ENCODE peak calls at places on chromosomes 4 and X, in eight cellular contexts. One of them, this sample, is unnamed.

GRCh38 chr4:145553375-145553774 is 65.8 kb upstream of the MMAA start:
- DNase-seq in head of caudate nucleus: no peak
- DNase-seq in AG04449: no peak
- DNase-seq in DMS 273 treated with DMSO at 0.1 percent for 48 hours: no peak
- DNase-seq in effector memory CD4-positive, alpha-beta T cell: no peak
- DNase-seq in activated gamma-delta T cell treated with Interleukin-2 at 50 U/mL for 16 hours: no peak
- DNase-seq in nephron progenitor cell: no peak
- DNase-seq in Right ventricle myocardium inferior: no peak
- DNase-seq in this sample: no peak

GRCh38 chrX:154369453-154370299 is 4.8 kb downstream of the FLNA start:
- DNase-seq in effector memory CD4-positive, alpha-beta T cell: peak; percentile 75
- DNase-seq in nephron progenitor cell: peak; percentile 51
- DNase-seq in head of caudate nucleus: peak; percentile 43
- DNase-seq in DMS 273 treated with DMSO at 0.1 percent for 48 hours: peak; percentile 53
- DNase-seq in activated gamma-delta T cell treated with Interleukin-2 at 50 U/mL for 16 hours: peak; percentile 78
- DNase-seq in Right ventricle myocardium inferior: peak; percentile 84
- DNase-seq in AG04449: peak; percentile 75
- DNase-seq in this sample: peak; percentile 93

GRCh38 chr4:10115657-10116624 is 658 bp downstream of the WDR1 start:
- DNase-seq in effector memory CD4-positive, alpha-beta T cell: peak; percentile 65
- DNase-seq in activated gamma-delta T cell treated with Interleukin-2 at 50 U/mL for 16 hours: peak; percentile 60
- DNase-seq in head of caudate nucleus: no peak
- DNase-seq in AG04449: no peak
- DNase-seq in nephron progenitor cell: peak; percentile 50
- DNase-seq in DMS 273 treated with DMSO at 0.1 percent for 48 hours: no peak
- DNase-seq in Right ventricle myocardium inferior: peak; percentile 83
- DNase-seq in this sample: peak; percentile 46

GRCh38 chr4:141016117-141016798 is 117.0 kb downstream of the RNF150 start:
- DNase-seq in head of caudate nucleus: no peak
- DNase-seq in Right ventricle myocardium inferior: no peak
- DNase-seq in DMS 273 treated with DMSO at 0.1 percent for 48 hours: no peak
- DNase-seq in AG04449: no peak
- DNase-seq in effector memory CD4-positive, alpha-beta T cell: no peak
- DNase-seq in nephron progenitor cell: no peak
- DNase-seq in activated gamma-delta T cell treated with Interleukin-2 at 50 U/mL for 16 hours: no peak
- DNase-seq in this sample: no peak

GRCh38 chr4:150009533-150009932 is 68.7 kb upstream of the DCLK2 start:
- DNase-seq in DMS 273 treated with DMSO at 0.1 percent for 48 hours: no peak
- DNase-seq in nephron progenitor cell: no peak
- DNase-seq in Right ventricle myocardium inferior: no peak
- DNase-seq in effector memory CD4-positive, alpha-beta T cell: no peak
- DNase-seq in AG04449: no peak
- DNase-seq in head of caudate nucleus: no peak
- DNase-seq in activated gamma-delta T cell treated with Interleukin-2 at 50 U/mL for 16 hours: no peak
- DNase-seq in this sample: no peak

GRCh38 chr4:25913056-25913850 is 767 bp upstream of the SMIM20 start:
- DNase-seq in AG04449: no peak
- DNase-seq in Right ventricle myocardium inferior: peak; percentile 80
- DNase-seq in DMS 273 treated with DMSO at 0.1 percent for 48 hours: no peak
- DNase-seq in effector memory CD4-positive, alpha-beta T cell: peak; percentile 8
- DNase-seq in activated gamma-delta T cell treated with Interleukin-2 at 50 U/mL for 16 hours: peak; percentile 31
- DNase-seq in head of caudate nucleus: peak; percentile 12
- DNase-seq in nephron progenitor cell: no peak
- DNase-seq in this sample: no peak

GRCh38 chr4:39932776-39933402 is 44.8 kb downstream of the PDS5A start:
- DNase-seq in nephron progenitor cell: no peak
- DNase-seq in head of caudate nucleus: no peak
- DNase-seq in Right ventricle myocardium inferior: no peak
- DNase-seq in activated gamma-delta T cell treated with Interleukin-2 at 50 U/mL for 16 hours: no peak
- DNase-seq in DMS 273 treated with DMSO at 0.1 percent for 48 hours: no peak
- DNase-seq in effector memory CD4-positive, alpha-beta T cell: no peak
- DNase-seq in AG04449: no peak
- DNase-seq in this sample: no peak

GRCh38 chr4:147339116-147339515 is 141.8 kb upstream of the EDNRA start:
- DNase-seq in DMS 273 treated with DMSO at 0.1 percent for 48 hours: no peak
- DNase-seq in head of caudate nucleus: no peak
- DNase-seq in nephron progenitor cell: no peak
- DNase-seq in AG04449: no peak
- DNase-seq in activated gamma-delta T cell treated with Interleukin-2 at 50 U/mL for 16 hours: no peak
- DNase-seq in Right ventricle myocardium inferior: no peak
- DNase-seq in effector memory CD4-positive, alpha-beta T cell: no peak
- DNase-seq in this sample: peak; percentile 9

GRCh38 chr4:2793578-2793919 is 664 bp downstream of the SH3BP2 start:
- DNase-seq in DMS 273 treated with DMSO at 0.1 percent for 48 hours: no peak
- DNase-seq in effector memory CD4-positive, alpha-beta T cell: no peak
- DNase-seq in activated gamma-delta T cell treated with Interleukin-2 at 50 U/mL for 16 hours: no peak
- DNase-seq in head of caudate nucleus: no peak
- DNase-seq in nephron progenitor cell: no peak
- DNase-seq in Right ventricle myocardium inferior: peak; percentile 83
- DNase-seq in AG04449: no peak
- DNase-seq in this sample: peak; percentile 34

GRCh38 chrX:83469551-83469950 is 38.5 kb upstream of the POU3F4 start:
- DNase-seq in AG04449: no peak
- DNase-seq in nephron progenitor cell: peak; percentile 29
- DNase-seq in Right ventricle myocardium inferior: no peak
- DNase-seq in activated gamma-delta T cell treated with Interleukin-2 at 50 U/mL for 16 hours: no peak
- DNase-seq in DMS 273 treated with DMSO at 0.1 percent for 48 hours: no peak
- DNase-seq in head of caudate nucleus: peak; percentile 14
- DNase-seq in effector memory CD4-positive, alpha-beta T cell: no peak
- DNase-seq in this sample: peak; percentile 27

GRCh38 chr4:96504386-96504785 is 664.5 kb downstream of the PDHA2 start:
- DNase-seq in effector memory CD4-positive, alpha-beta T cell: no peak
- DNase-seq in activated gamma-delta T cell treated with Interleukin-2 at 50 U/mL for 16 hours: no peak
- DNase-seq in AG04449: no peak
- DNase-seq in DMS 273 treated with DMSO at 0.1 percent for 48 hours: no peak
- DNase-seq in Right ventricle myocardium inferior: no peak
- DNase-seq in head of caudate nucleus: no peak
- DNase-seq in nephron progenitor cell: no peak
- DNase-seq in this sample: no peak

GRCh38 chrX:38124000-38124399 is 96.7 kb downstream of the SRPX start:
- DNase-seq in activated gamma-delta T cell treated with Interleukin-2 at 50 U/mL for 16 hours: no peak
- DNase-seq in DMS 273 treated with DMSO at 0.1 percent for 48 hours: no peak
- DNase-seq in effector memory CD4-positive, alpha-beta T cell: no peak
- DNase-seq in AG04449: no peak
- DNase-seq in nephron progenitor cell: no peak
- DNase-seq in head of caudate nucleus: no peak
- DNase-seq in Right ventricle myocardium inferior: no peak
- DNase-seq in this sample: no peak

GRCh38 chr4:124483043-124483906 is 229.3 kb downstream of the ANKRD50 start:
- DNase-seq in effector memory CD4-positive, alpha-beta T cell: no peak
- DNase-seq in Right ventricle myocardium inferior: no peak
- DNase-seq in head of caudate nucleus: no peak
- DNase-seq in nephron progenitor cell: no peak
- DNase-seq in activated gamma-delta T cell treated with Interleukin-2 at 50 U/mL for 16 hours: no peak
- DNase-seq in AG04449: no peak
- DNase-seq in DMS 273 treated with DMSO at 0.1 percent for 48 hours: no peak
- DNase-seq in this sample: no peak

GRCh38 chrX:109600114-109600710 is 24.8 kb downstream of the KCNE5 start:
- DNase-seq in AG04449: no peak
- DNase-seq in DMS 273 treated with DMSO at 0.1 percent for 48 hours: no peak
- DNase-seq in effector memory CD4-positive, alpha-beta T cell: no peak
- DNase-seq in nephron progenitor cell: peak; percentile 52
- DNase-seq in head of caudate nucleus: peak; percentile 11
- DNase-seq in activated gamma-delta T cell treated with Interleukin-2 at 50 U/mL for 16 hours: no peak
- DNase-seq in Right ventricle myocardium inferior: peak; percentile 63
- DNase-seq in this sample: peak; percentile 1

GRCh38 chr4:174377613-174378012 is 93.9 kb downstream of the CEP44 start:
- DNase-seq in activated gamma-delta T cell treated with Interleukin-2 at 50 U/mL for 16 hours: no peak
- DNase-seq in AG04449: no peak
- DNase-seq in effector memory CD4-positive, alpha-beta T cell: no peak
- DNase-seq in head of caudate nucleus: no peak
- DNase-seq in Right ventricle myocardium inferior: no peak
- DNase-seq in DMS 273 treated with DMSO at 0.1 percent for 48 hours: no peak
- DNase-seq in nephron progenitor cell: no peak
- DNase-seq in this sample: no peak

GRCh38 chr4:31674313-31674947 is 954.3 kb downstream of the PCDH7 start:
- DNase-seq in Right ventricle myocardium inferior: no peak
- DNase-seq in head of caudate nucleus: no peak
- DNase-seq in DMS 273 treated with DMSO at 0.1 percent for 48 hours: no peak
- DNase-seq in effector memory CD4-positive, alpha-beta T cell: no peak
- DNase-seq in AG04449: no peak
- DNase-seq in activated gamma-delta T cell treated with Interleukin-2 at 50 U/mL for 16 hours: no peak
- DNase-seq in nephron progenitor cell: peak; percentile 5
- DNase-seq in this sample: peak; percentile 2

GRCh38 chrX:109818921-109819320 is 85.9 kb upstream of the ACSL4 start:
- DNase-seq in DMS 273 treated with DMSO at 0.1 percent for 48 hours: no peak
- DNase-seq in activated gamma-delta T cell treated with Interleukin-2 at 50 U/mL for 16 hours: no peak
- DNase-seq in head of caudate nucleus: no peak
- DNase-seq in effector memory CD4-positive, alpha-beta T cell: no peak
- DNase-seq in AG04449: no peak
- DNase-seq in nephron progenitor cell: no peak
- DNase-seq in Right ventricle myocardium inferior: no peak
- DNase-seq in this sample: no peak

GRCh38 chrX:53317365-53318069 is 36.1 kb upstream of the IQSEC2 start:
- DNase-seq in effector memory CD4-positive, alpha-beta T cell: peak; percentile 47
- DNase-seq in DMS 273 treated with DMSO at 0.1 percent for 48 hours: peak; percentile 58
- DNase-seq in activated gamma-delta T cell treated with Interleukin-2 at 50 U/mL for 16 hours: peak; percentile 79
- DNase-seq in head of caudate nucleus: peak; percentile 88
- DNase-seq in Right ventricle myocardium inferior: peak; percentile 70
- DNase-seq in AG04449: no peak
- DNase-seq in nephron progenitor cell: peak; percentile 76
- DNase-seq in this sample: peak; percentile 43

GRCh38 chr4:1592179-1593037 is 91.7 kb downstream of the FAM53A start:
- DNase-seq in AG04449: no peak
- DNase-seq in activated gamma-delta T cell treated with Interleukin-2 at 50 U/mL for 16 hours: no peak
- DNase-seq in head of caudate nucleus: no peak
- DNase-seq in nephron progenitor cell: no peak
- DNase-seq in DMS 273 treated with DMSO at 0.1 percent for 48 hours: no peak
- DNase-seq in Right ventricle myocardium inferior: peak; percentile 39
- DNase-seq in effector memory CD4-positive, alpha-beta T cell: no peak
- DNase-seq in this sample: no peak

GRCh38 chr4:6064383-6064782 is 46.2 kb upstream of the C4orf50 start:
- DNase-seq in nephron progenitor cell: no peak
- DNase-seq in head of caudate nucleus: no peak
- DNase-seq in DMS 273 treated with DMSO at 0.1 percent for 48 hours: no peak
- DNase-seq in Right ventricle myocardium inferior: no peak
- DNase-seq in effector memory CD4-positive, alpha-beta T cell: no peak
- DNase-seq in activated gamma-delta T cell treated with Interleukin-2 at 50 U/mL for 16 hours: no peak
- DNase-seq in AG04449: no peak
- DNase-seq in this sample: no peak

GRCh38 chr4:46270986-46271596 is 118.8 kb downstream of the GABRA2 start:
- DNase-seq in head of caudate nucleus: no peak
- DNase-seq in effector memory CD4-positive, alpha-beta T cell: no peak
- DNase-seq in AG04449: no peak
- DNase-seq in nephron progenitor cell: no peak
- DNase-seq in Right ventricle myocardium inferior: no peak
- DNase-seq in DMS 273 treated with DMSO at 0.1 percent for 48 hours: no peak
- DNase-seq in activated gamma-delta T cell treated with Interleukin-2 at 50 U/mL for 16 hours: no peak
- DNase-seq in this sample: peak; percentile 19

GRCh38 chr4:156335721-156336120 is 382.1 kb upstream of the CTSO start:
- DNase-seq in head of caudate nucleus: no peak
- DNase-seq in AG04449: no peak
- DNase-seq in Right ventricle myocardium inferior: no peak
- DNase-seq in DMS 273 treated with DMSO at 0.1 percent for 48 hours: no peak
- DNase-seq in activated gamma-delta T cell treated with Interleukin-2 at 50 U/mL for 16 hours: no peak
- DNase-seq in effector memory CD4-positive, alpha-beta T cell: no peak
- DNase-seq in nephron progenitor cell: no peak
- DNase-seq in this sample: no peak

GRCh38 chrX:3501833-3502535 is 155.5 kb upstream of the MXRA5 start:
- DNase-seq in DMS 273 treated with DMSO at 0.1 percent for 48 hours: no peak
- DNase-seq in nephron progenitor cell: peak; percentile 15
- DNase-seq in Right ventricle myocardium inferior: no peak
- DNase-seq in activated gamma-delta T cell treated with Interleukin-2 at 50 U/mL for 16 hours: no peak
- DNase-seq in head of caudate nucleus: no peak
- DNase-seq in effector memory CD4-positive, alpha-beta T cell: no peak
- DNase-seq in AG04449: no peak
- DNase-seq in this sample: no peak

GRCh38 chr4:1714303-1715001 is 2.3 kb upstream of the SLBP start:
- DNase-seq in effector memory CD4-positive, alpha-beta T cell: no peak
- DNase-seq in nephron progenitor cell: no peak
- DNase-seq in head of caudate nucleus: no peak
- DNase-seq in DMS 273 treated with DMSO at 0.1 percent for 48 hours: no peak
- DNase-seq in Right ventricle myocardium inferior: no peak
- DNase-seq in activated gamma-delta T cell treated with Interleukin-2 at 50 U/mL for 16 hours: no peak
- DNase-seq in AG04449: no peak
- DNase-seq in this sample: peak; percentile 13

GRCh38 chr4:186789671-186790070 is 66.0 kb upstream of the FAT1 start:
- DNase-seq in AG04449: no peak
- DNase-seq in head of caudate nucleus: no peak
- DNase-seq in Right ventricle myocardium inferior: no peak
- DNase-seq in DMS 273 treated with DMSO at 0.1 percent for 48 hours: no peak
- DNase-seq in nephron progenitor cell: no peak
- DNase-seq in activated gamma-delta T cell treated with Interleukin-2 at 50 U/mL for 16 hours: no peak
- DNase-seq in effector memory CD4-positive, alpha-beta T cell: no peak
- DNase-seq in this sample: no peak

GRCh38 chr4:16000708-16001483 is 37.9 kb upstream of the FGFBP2 start:
- DNase-seq in effector memory CD4-positive, alpha-beta T cell: no peak
- DNase-seq in AG04449: no peak
- DNase-seq in Right ventricle myocardium inferior: no peak
- DNase-seq in nephron progenitor cell: no peak
- DNase-seq in head of caudate nucleus: no peak
- DNase-seq in activated gamma-delta T cell treated with Interleukin-2 at 50 U/mL for 16 hours: no peak
- DNase-seq in DMS 273 treated with DMSO at 0.1 percent for 48 hours: no peak
- DNase-seq in this sample: no peak

GRCh38 chr4:111641813-111642579 is 503.3 kb upstream of the FAM241A start:
- DNase-seq in activated gamma-delta T cell treated with Interleukin-2 at 50 U/mL for 16 hours: no peak
- DNase-seq in head of caudate nucleus: peak; percentile 84
- DNase-seq in nephron progenitor cell: peak; percentile 63
- DNase-seq in AG04449: peak; percentile 67
- DNase-seq in effector memory CD4-positive, alpha-beta T cell: no peak
- DNase-seq in Right ventricle myocardium inferior: no peak
- DNase-seq in DMS 273 treated with DMSO at 0.1 percent for 48 hours: peak; percentile 35
- DNase-seq in this sample: peak; percentile 78

GRCh38 chrX:151742311-151742710 is 7.8 kb downstream of the CNGA2 start:
- DNase-seq in DMS 273 treated with DMSO at 0.1 percent for 48 hours: no peak
- DNase-seq in nephron progenitor cell: no peak
- DNase-seq in Right ventricle myocardium inferior: no peak
- DNase-seq in effector memory CD4-positive, alpha-beta T cell: no peak
- DNase-seq in head of caudate nucleus: no peak
- DNase-seq in activated gamma-delta T cell treated with Interleukin-2 at 50 U/mL for 16 hours: no peak
- DNase-seq in AG04449: no peak
- DNase-seq in this sample: no peak

GRCh38 chr4:38060829-38061431 is 100.7 kb downstream of the PTTG2 start:
- DNase-seq in head of caudate nucleus: no peak
- DNase-seq in nephron progenitor cell: no peak
- DNase-seq in effector memory CD4-positive, alpha-beta T cell: no peak
- DNase-seq in activated gamma-delta T cell treated with Interleukin-2 at 50 U/mL for 16 hours: no peak
- DNase-seq in DMS 273 treated with DMSO at 0.1 percent for 48 hours: no peak
- DNase-seq in Right ventricle myocardium inferior: no peak
- DNase-seq in AG04449: no peak
- DNase-seq in this sample: no peak

This sample was measured in SW480.